ENCODE peak calls at places on chromosome 20, in four cellular contexts. One of them, this sample, is unnamed.

GRCh38 chr20:63967330-63968135 is 2.2 kb downstream of the ZNF512B start:
- DNase-seq in A549: no peak
- DNase-seq in K562: no peak
- DNase-seq in GM12878: no peak
- DNase-seq in this sample: no peak

GRCh38 chr20:19265646-19266374 is 53.4 kb downstream of the SLC24A3 start:
- DNase-seq in A549: no peak
- DNase-seq in K562: peak
- DNase-seq in GM12878: no peak
- DNase-seq in this sample: peak

GRCh38 chr20:33233129-33233774 is 2.5 kb upstream of the BPIFA1 start:
- DNase-seq in A549: no peak
- DNase-seq in K562: no peak
- DNase-seq in GM12878: no peak
- DNase-seq in this sample: peak

GRCh38 chr20:40953856-40954255 is 74.8 kb upstream of the TOP1 start:
- DNase-seq in A549: no peak
- DNase-seq in K562: no peak
- DNase-seq in GM12878: no peak
- DNase-seq in this sample: no peak

GRCh38 chr20:60056345-60057122 is 98.3 kb downstream of the CDH26 start:
- DNase-seq in A549: no peak
- DNase-seq in K562: no peak
- DNase-seq in GM12878: no peak
- DNase-seq in this sample: no peak

GRCh38 chr20:10784337-10785183 is 110.8 kb upstream of the JAG1 start:
- DNase-seq in A549: no peak
- DNase-seq in K562: no peak
- DNase-seq in GM12878: no peak
- DNase-seq in this sample: no peak

GRCh38 chr20:61387204-61387958 is 135.3 kb downstream of the CDH4 start:
- DNase-seq in A549: peak
- DNase-seq in K562: peak
- DNase-seq in GM12878: no peak
- DNase-seq in this sample: no peak

GRCh38 chr20:49982346-49983122 is at the start of gene SNAI1:
- DNase-seq in A549: peak
- DNase-seq in K562: peak
- DNase-seq in GM12878: peak
- DNase-seq in this sample: peak

GRCh38 chr20:22836211-22836610 is 198.9 kb upstream of the SSTR4 start:
- DNase-seq in A549: no peak
- DNase-seq in K562: no peak
- DNase-seq in GM12878: no peak
- DNase-seq in this sample: no peak

GRCh38 chr20:60693513-60694133 is 558.4 kb upstream of the CDH4 start:
- DNase-seq in A549: no peak
- DNase-seq in K562: no peak
- DNase-seq in GM12878: no peak
- DNase-seq in this sample: no peak

GRCh38 chr20:51625105-51625504 is 82.6 kb upstream of the NFATC2 start:
- DNase-seq in A549: no peak
- DNase-seq in K562: no peak
- DNase-seq in GM12878: no peak
- DNase-seq in this sample: no peak

GRCh38 chr20:59738851-59739250 is 134.5 kb downstream of the PHACTR3 start:
- DNase-seq in A549: no peak
- DNase-seq in K562: no peak
- DNase-seq in GM12878: no peak
- DNase-seq in this sample: no peak

GRCh38 chr20:44683263-44684046 is 31.7 kb upstream of the CCN5 start:
- DNase-seq in A549: peak
- DNase-seq in K562: peak
- DNase-seq in GM12878: peak
- DNase-seq in this sample: peak

GRCh38 chr20:56924976-56925695 is 296.0 kb downstream of the TFAP2C start:
- DNase-seq in A549: peak
- DNase-seq in K562: no peak
- DNase-seq in GM12878: no peak
- DNase-seq in this sample: no peak

GRCh38 chr20:58389324-58389967 is 417 bp downstream of the VAPB start:
- DNase-seq in A549: no peak
- DNase-seq in K562: peak
- DNase-seq in GM12878: no peak
- DNase-seq in this sample: peak

GRCh38 chr20:7924692-7925091 is 15.6 kb downstream of the HAO1 start:
- DNase-seq in A549: no peak
- DNase-seq in K562: no peak
- DNase-seq in GM12878: no peak
- DNase-seq in this sample: peak

GRCh38 chr20:56400001-56400640 is 7.7 kb downstream of the CSTF1 start:
- DNase-seq in A549: peak
- DNase-seq in K562: peak
- DNase-seq in GM12878: peak
- DNase-seq in this sample: peak

GRCh38 chr20:59222982-59223610 is 59.5 kb downstream of the ZNF831 start:
- DNase-seq in A549: peak
- DNase-seq in K562: no peak
- DNase-seq in GM12878: no peak
- DNase-seq in this sample: no peak

GRCh38 chr20:41185013-41185757 is 47.8 kb downstream of the PLCG1 start:
- DNase-seq in A549: no peak
- DNase-seq in K562: no peak
- DNase-seq in GM12878: no peak
- DNase-seq in this sample: no peak

GRCh38 chr20:62337558-62338293 is 29.4 kb downstream of the LAMA5 start:
- DNase-seq in A549: no peak
- DNase-seq in K562: no peak
- DNase-seq in GM12878: peak
- DNase-seq in this sample: no peak

GRCh38 chr20:34246126-34246626 is 5.0 kb downstream of the ASIP start:
- DNase-seq in A549: no peak
- DNase-seq in K562: no peak
- DNase-seq in GM12878: no peak
- DNase-seq in this sample: no peak
- TF ChIP-seq CHD4 in A549: no peak
- TF ChIP-seq CHD4 in K562: no peak
- TF ChIP-seq CHD4 in GM12878: no peak
- TF ChIP-seq CHD4 in this sample: no peak

GRCh38 chr20:47118641-47119040 is 224.0 kb downstream of the EYA2 start:
- DNase-seq in A549: no peak
- DNase-seq in K562: no peak
- DNase-seq in GM12878: no peak
- DNase-seq in this sample: no peak

GRCh38 chr20:47117325-47117724 is 222.7 kb downstream of the EYA2 start:
- DNase-seq in A549: no peak
- DNase-seq in K562: no peak
- DNase-seq in GM12878: no peak
- DNase-seq in this sample: no peak

GRCh38 chr20:47115694-47116093 is 221.1 kb downstream of the EYA2 start:
- DNase-seq in A549: no peak
- DNase-seq in K562: no peak
- DNase-seq in GM12878: no peak
- DNase-seq in this sample: no peak

GRCh38 chr20:47118201-47118600 is 223.6 kb downstream of the EYA2 start:
- DNase-seq in A549: no peak
- DNase-seq in K562: no peak
- DNase-seq in GM12878: no peak
- DNase-seq in this sample: no peak

GRCh38 chr20:47117789-47118188 is 223.1 kb downstream of the EYA2 start:
- DNase-seq in A549: no peak
- DNase-seq in K562: no peak
- DNase-seq in GM12878: no peak
- DNase-seq in this sample: no peak
- TF ChIP-seq CHD4 in A549: no peak
- TF ChIP-seq CHD4 in K562: no peak
- TF ChIP-seq CHD4 in GM12878: no peak
- TF ChIP-seq CHD4 in this sample: no peak

DNA sequence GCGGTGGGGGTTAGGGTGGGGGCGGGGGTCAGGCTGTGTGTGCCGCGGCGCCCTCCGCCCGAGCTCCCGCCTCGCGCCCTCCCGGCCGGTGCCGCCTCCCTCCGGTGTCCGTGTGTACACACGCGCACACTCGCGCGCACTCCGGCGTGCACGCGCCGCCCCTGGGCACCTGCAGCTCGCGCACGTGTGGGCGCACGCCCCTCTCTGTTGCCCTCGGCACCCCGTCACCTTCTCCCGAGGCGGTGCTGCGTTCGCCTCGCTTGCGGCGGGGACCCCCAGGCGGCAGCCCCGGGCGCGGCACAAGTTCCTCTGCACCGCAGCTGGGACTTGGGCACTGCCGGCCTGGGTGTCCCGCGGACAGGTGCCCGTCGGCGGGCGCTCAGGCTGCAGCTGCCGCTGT is 525 bp downstream of the MACROD2 start:
- DNase-seq in A549: peak
- DNase-seq in K562: no peak
- DNase-seq in GM12878: no peak
- DNase-seq in this sample: no peak
- TF ChIP-seq CHD4 in A549: no peak
- TF ChIP-seq CHD4 in K562: no peak
- TF ChIP-seq CHD4 in GM12878: no peak
- TF ChIP-seq CHD4 in this sample: no peak

GRCh38 chr20:21509597-21510331 is 4.1 kb downstream of the NKX2-2 start:
- DNase-seq in A549: no peak
- DNase-seq in K562: no peak
- DNase-seq in GM12878: no peak
- DNase-seq in this sample: no peak
- TF ChIP-seq CHD4 in A549: no peak
- TF ChIP-seq CHD4 in K562: no peak
- TF ChIP-seq CHD4 in GM12878: no peak
- TF ChIP-seq CHD4 in this sample: no peak

GRCh38 chr20:38790210-38791053 is 15.1 kb upstream of the PPP1R16B start:
- DNase-seq in A549: peak
- DNase-seq in K562: peak
- DNase-seq in GM12878: no peak
- DNase-seq in this sample: peak
- TF ChIP-seq CHD4 in A549: no peak
- TF ChIP-seq CHD4 in K562: no peak
- TF ChIP-seq CHD4 in GM12878: no peak
- TF ChIP-seq CHD4 in this sample: no peak

GRCh38 chr20:775679-776135 is 7.4 kb upstream of the SLC52A3 start:
- DNase-seq in A549: no peak
- DNase-seq in K562: peak
- DNase-seq in GM12878: no peak
- DNase-seq in this sample: no peak
- TF ChIP-seq CHD4 in A549: no peak
- TF ChIP-seq CHD4 in K562: no peak
- TF ChIP-seq CHD4 in GM12878: no peak
- TF ChIP-seq CHD4 in this sample: no peak

DNA sequence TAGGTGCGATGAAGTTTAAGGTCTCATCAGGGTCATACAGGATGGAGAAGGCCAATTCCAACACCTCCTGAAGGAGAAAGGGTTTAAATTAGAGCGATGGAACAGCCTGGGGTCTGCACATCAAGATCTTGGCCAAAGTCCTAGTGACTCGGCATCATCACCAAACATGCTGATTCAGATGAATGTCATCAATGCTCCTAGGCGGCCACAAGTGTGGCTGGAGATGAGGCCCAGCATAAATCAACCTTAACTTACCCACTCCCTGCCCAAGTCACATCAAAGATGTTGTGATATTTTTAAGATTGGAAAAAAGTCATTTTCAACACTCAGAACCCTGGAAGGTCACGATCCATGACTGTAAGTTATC is 37.5 kb downstream of the ELMO2 start:
- DNase-seq in A549: no peak
- DNase-seq in K562: no peak
- DNase-seq in GM12878: no peak
- DNase-seq in this sample: no peak
- TF ChIP-seq CHD4 in A549: no peak
- TF ChIP-seq CHD4 in K562: no peak
- TF ChIP-seq CHD4 in GM12878: no peak
- TF ChIP-seq CHD4 in this sample: no peak

GRCh38 chr20:53668981-53669380 is 75.3 kb upstream of the ZNF217 start:
- DNase-seq in A549: no peak
- DNase-seq in K562: no peak
- DNase-seq in GM12878: no peak
- DNase-seq in this sample: no peak
- TF ChIP-seq CHD4 in A549: no peak
- TF ChIP-seq CHD4 in K562: no peak
- TF ChIP-seq CHD4 in GM12878: no peak
- TF ChIP-seq CHD4 in this sample: no peak

DNA sequence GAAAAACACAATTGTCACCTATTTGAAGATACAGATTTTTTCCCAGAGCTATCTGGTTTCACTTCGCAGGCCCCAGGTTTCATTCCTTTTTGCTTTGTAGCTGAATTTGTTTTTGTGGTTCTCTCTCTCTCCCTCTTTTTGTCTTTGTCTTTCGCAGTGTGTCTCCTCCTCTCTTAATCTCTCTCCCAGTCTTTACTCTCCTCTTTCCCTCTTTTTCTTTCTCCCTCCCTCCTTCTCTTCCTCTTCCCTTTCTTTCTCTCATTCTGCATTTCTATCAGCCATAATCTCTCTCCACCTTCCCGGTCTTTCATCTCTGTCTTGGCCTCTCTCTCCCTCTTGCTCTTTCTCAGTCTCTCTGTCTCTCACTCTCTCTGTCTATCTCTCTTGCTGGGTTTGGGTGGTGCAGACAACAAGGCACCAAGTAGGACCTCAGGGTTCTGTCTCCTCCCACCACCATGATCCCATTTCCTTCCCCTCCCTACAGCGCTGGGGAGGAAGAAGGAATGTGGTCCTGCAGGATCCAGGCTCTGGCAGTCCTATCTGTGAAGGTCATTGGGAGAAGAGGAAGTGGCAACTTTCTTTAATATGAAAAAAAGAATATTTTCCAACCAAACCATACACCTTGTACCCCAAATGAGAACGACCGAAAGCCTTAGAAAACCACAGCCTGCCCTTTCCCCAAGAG is 63.2 kb downstream of the BANF2 start:
- DNase-seq in A549: no peak
- DNase-seq in K562: no peak
- DNase-seq in GM12878: no peak
- DNase-seq in this sample: no peak
- TF ChIP-seq CHD4 in A549: no peak
- TF ChIP-seq CHD4 in K562: no peak
- TF ChIP-seq CHD4 in GM12878: no peak
- TF ChIP-seq CHD4 in this sample: no peak

This sample was measured in HepG2.